ENCODE peak calls at places on chromosomes 11 and 22, in five cellular contexts. R, U, W, Z and X are unnamed samples.

GRCh38 chr11:86748296-86748695 is 52.0 kb upstream of the PRSS23 start:
- DNase-seq in R (peak), U (no peak), W (no peak), Z (no peak), X (no peak)

GRCh38 chr11:100791873-100792272 is 104.8 kb downstream of the ARHGAP42 start:
- DNase-seq in R (peak), U (no peak), W (no peak), Z (no peak), X (no peak)

GRCh38 chr11:8283510-8284272 is 20.0 kb upstream of the LMO1 start:
- DNase-seq in R (no peak), U (peak), W (no peak), Z (no peak), X (peak)

GRCh38 chr11:123181075-123181474 is 14.0 kb downstream of the CLMP start:
- DNase-seq in R (no peak), U (no peak), W (no peak), Z (no peak), X (no peak)

GRCh38 chr11:23897453-23898289 is 599.2 kb upstream of the LUZP2 start:
- DNase-seq in R (peak), U (no peak), W (peak), Z (no peak), X (no peak)

GRCh38 chr11:13116491-13116890 is 107.4 kb downstream of the RASSF10 start:
- DNase-seq in R (no peak), U (no peak), W (no peak), Z (no peak), X (no peak)

GRCh38 chr11:26225643-26226042 is 106.3 kb upstream of the ANO3 start:
- DNase-seq in R (no peak), U (no peak), W (no peak), Z (no peak), X (no peak)

GRCh38 chr11:126738632-126739031 is 261.9 kb downstream of the KIRREL3 start:
- DNase-seq in R (no peak), U (no peak), W (no peak), Z (no peak), X (no peak)

GRCh38 chr11:56624661-56625110 is 10.0 kb upstream of the OR5M1 start:
- DNase-seq in R (peak), U (peak), W (peak), Z (no peak), X (no peak)

GRCh38 chr11:77155556-77156130 is 27.6 kb downstream of the MYO7A start:
- DNase-seq in R (no peak), U (no peak), W (no peak), Z (no peak), X (no peak)

GRCh38 chr22:24091551-24092420 is 80.7 kb downstream of the CABIN1 start:
- DNase-seq in R (no peak), U (no peak), W (no peak), Z (no peak), X (no peak)

GRCh38 chr11:119316017-119316728 is 757 bp downstream of the MCAM start:
- DNase-seq in R (no peak), U (no peak), W (no peak), Z (no peak), X (peak)